ENCODE peak calls at places on chromosomes 3 and 15, in eight cellular contexts. W is upper lobe of left lung, N is A549, T is HCT116, H is IMR-90, E is K562, Y is heart left ventricle, O is right lobe of liver. G is an unnamed sample.

GRCh38 chr15:81497226-81497625 is 123.2 kb upstream of the TMC3 start:
- ATAC-seq in W (no peak), H (no peak), T (no peak), O (no peak), N (no peak), Y (no peak), E (no peak), G (no peak)

GRCh38 chr3:5220193-5220592 is 32.7 kb downstream of the EDEM1 start:
- ATAC-seq in E (peak; percentile 50), N (no peak), W (no peak), H (no peak), T (no peak), Y (peak; percentile 49), O (no peak), G (no peak)

GRCh38 chr3:26202169-26202568 is 412.3 kb downstream of the OXSM start:
- ATAC-seq in T (no peak), O (no peak), W (no peak), N (no peak), E (no peak), H (no peak), Y (no peak), G (no peak)

GRCh38 chr3:125154800-125155269 is 57.7 kb downstream of the SLC12A8 start:
- ATAC-seq in H (no peak), W (no peak), E (peak; percentile 90), T (no peak), O (no peak), Y (no peak), N (no peak), G (no peak)

GRCh38 chr3:88105325-88105724 is 44.4 kb upstream of the C3orf38 start:
- ATAC-seq in W (no peak), O (no peak), E (no peak), H (no peak), Y (no peak), T (no peak), N (no peak), G (no peak)

GRCh38 chr3:126849768-126850167 is 133.1 kb upstream of the PLXNA1 start:
- ATAC-seq in Y (peak; percentile 83), W (no peak), O (no peak), E (no peak), H (no peak), N (no peak), T (no peak), G (no peak)

GRCh38 chr3:142151828-142152227 is 2.5 kb upstream of the TFDP2 start:
- ATAC-seq in N (no peak), O (no peak), T (no peak), W (no peak), Y (no peak), E (no peak), H (no peak), G (no peak)

GRCh38 chr3:68467465-68467864 is 464.9 kb downstream of the TAFA4 start:
- ATAC-seq in Y (no peak), O (no peak), W (no peak), H (no peak), T (no peak), N (no peak), E (no peak), G (no peak)

DNA sequence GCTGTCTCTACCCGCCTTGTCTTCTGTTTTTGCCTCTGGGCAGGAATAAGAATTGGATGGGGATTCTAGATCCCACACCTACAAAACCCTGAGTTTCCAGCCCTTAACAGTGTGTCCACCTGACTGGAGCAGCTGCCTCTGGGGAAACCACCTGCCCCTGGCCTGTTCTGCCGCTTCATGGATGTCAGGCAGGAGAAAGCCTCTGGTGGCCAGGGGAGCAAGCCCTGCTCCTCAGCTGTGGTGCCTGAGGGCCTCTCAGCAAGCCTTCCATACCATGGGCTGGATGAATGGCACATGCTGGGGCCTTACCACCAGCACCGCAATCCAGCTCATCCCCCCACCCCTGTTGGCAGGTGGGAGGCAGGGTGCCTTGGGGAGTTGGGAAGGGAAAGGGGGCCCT is 5.3 kb upstream of the CPNE9 start:
- ATAC-seq in O (no peak), N (no peak), H (no peak), Y (no peak), W (no peak), T (no peak), E (no peak), G (no peak)
- TF ChIP-seq POLR2A in O (no peak), N (no peak), H (no peak), Y (no peak), W (no peak), T (no peak), E (no peak), G (no peak)

GRCh38 chr3:50154840-50155490 is at the start of gene SEMA3F:
- ATAC-seq in W (peak; percentile 67), N (peak; percentile 72), Y (peak; percentile 88), T (peak; percentile 87), E (peak; percentile 91), O (peak; percentile 90), H (peak; percentile 83), G (peak; percentile 86)
- TF ChIP-seq POLR2A in W (no peak), N (peak; percentile 49), Y (no peak), T (no peak), E (no peak), O (peak; percentile 46), H (peak; percentile 57), G (peak; percentile 28)

GRCh38 chr15:65610871-65611718 is at the start of gene INTS14:
- ATAC-seq in E (peak; percentile 98), O (peak; percentile 100), Y (peak; percentile 99), T (peak; percentile 99), H (peak; percentile 100), W (peak; percentile 100), N (peak; percentile 97), G (peak; percentile 99)
- TF ChIP-seq POLR2A in E (peak; percentile 96), O (peak; percentile 74), Y (no peak), T (peak; percentile 79), H (peak; percentile 91), W (peak; percentile 62), N (peak; percentile 86), G (peak; percentile 68)

GRCh38 chr3:183638092-183638644 is 2.7 kb downstream of the KLHL24 start:
- ATAC-seq in O (no peak), H (no peak), Y (no peak), T (no peak), N (no peak), E (no peak), W (no peak), G (no peak)

GRCh38 chr3:183637106-183637486 is 1.7 kb downstream of the KLHL24 start:
- ATAC-seq in Y (no peak), O (no peak), W (no peak), T (no peak), N (no peak), H (no peak), E (no peak), G (no peak)

GRCh38 chr3:183635107-183635430 is 354 bp upstream of the KLHL24 start:
- ATAC-seq in N (peak; percentile 10), H (peak; percentile 1), W (no peak), Y (no peak), O (no peak), E (no peak), T (peak; percentile 1), G (peak; percentile 2)

GRCh38 chr3:183635431-183636220 is at the start of gene KLHL24:
- ATAC-seq in N (peak; percentile 92), Y (peak; percentile 92), T (peak; percentile 85), H (peak; percentile 88), O (peak; percentile 87), W (peak; percentile 96), E (peak; percentile 93), G (peak; percentile 89)

DNA sequence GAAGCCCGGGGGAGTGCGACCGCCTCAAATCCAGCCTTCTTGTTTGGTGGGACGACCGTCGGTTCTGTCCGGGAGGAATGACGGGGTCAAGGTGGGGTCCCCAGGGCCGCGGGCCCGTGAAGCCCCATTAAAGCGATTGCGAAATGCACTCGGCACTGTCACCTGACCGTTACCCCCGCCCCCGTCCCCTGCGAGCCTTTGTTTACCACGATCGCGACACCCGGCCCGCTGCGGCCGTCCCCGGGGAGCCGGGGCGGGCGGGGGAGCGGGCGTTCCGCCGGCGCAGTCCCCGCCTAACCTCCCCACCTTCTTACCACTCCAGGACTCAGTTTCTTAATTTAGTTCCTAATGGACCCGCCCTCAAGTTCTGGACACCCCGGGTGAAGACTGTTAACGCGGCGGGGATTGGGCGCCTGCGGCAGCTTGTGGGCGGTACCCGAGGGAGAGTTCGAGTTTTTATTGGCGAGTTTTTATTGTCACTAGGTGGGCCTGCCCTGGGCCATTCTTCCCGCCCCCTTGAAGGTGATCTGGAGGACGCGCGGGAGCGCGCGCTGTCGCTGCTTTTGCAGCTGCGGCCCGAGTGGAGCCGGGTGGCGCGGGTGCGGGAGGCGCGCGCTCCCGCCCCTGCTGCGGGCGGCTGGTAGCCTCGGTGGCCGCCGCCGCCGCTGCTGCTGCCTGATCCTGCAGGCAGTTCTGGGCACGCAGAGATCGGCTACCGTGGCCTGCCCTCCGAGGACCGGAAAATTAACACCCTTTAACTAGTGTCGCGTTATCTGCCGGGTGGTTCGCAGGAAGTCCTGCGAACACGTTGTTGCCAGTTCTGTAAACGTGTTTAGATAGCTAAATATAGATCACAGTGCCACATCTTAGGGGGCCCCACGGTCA is 1.0 kb downstream of the KLHL24 start:
- ATAC-seq in H (peak; percentile 91), O (peak; percentile 90), N (peak; percentile 85), Y (peak; percentile 94), W (peak; percentile 94), E (peak; percentile 90), T (peak; percentile 84), G (peak; percentile 93)
- TF ChIP-seq POLR2A in H (no peak), O (peak; percentile 73), N (peak; percentile 50), Y (peak; percentile 68), W (no peak), E (peak; percentile 70), T (peak; percentile 73), G (peak; percentile 23)

GRCh38 chr3:48687220-48687678 is 1.5 kb upstream of the NCKIPSD start:
- ATAC-seq in N (no peak), T (no peak), Y (no peak), E (no peak), O (no peak), W (no peak), H (no peak), G (no peak)
- TF ChIP-seq POLR2A in N (no peak), T (no peak), Y (no peak), E (peak; percentile 44), O (no peak), W (no peak), H (no peak), G (no peak)

GRCh38 chr3:58054652-58055051 is 46.4 kb downstream of the FLNB start:
- ATAC-seq in T (no peak), O (no peak), Y (no peak), W (no peak), H (no peak), N (no peak), E (no peak), G (no peak)
- TF ChIP-seq POLR2A in T (no peak), O (no peak), Y (no peak), W (no peak), H (no peak), N (no peak), E (no peak), G (no peak)

DNA sequence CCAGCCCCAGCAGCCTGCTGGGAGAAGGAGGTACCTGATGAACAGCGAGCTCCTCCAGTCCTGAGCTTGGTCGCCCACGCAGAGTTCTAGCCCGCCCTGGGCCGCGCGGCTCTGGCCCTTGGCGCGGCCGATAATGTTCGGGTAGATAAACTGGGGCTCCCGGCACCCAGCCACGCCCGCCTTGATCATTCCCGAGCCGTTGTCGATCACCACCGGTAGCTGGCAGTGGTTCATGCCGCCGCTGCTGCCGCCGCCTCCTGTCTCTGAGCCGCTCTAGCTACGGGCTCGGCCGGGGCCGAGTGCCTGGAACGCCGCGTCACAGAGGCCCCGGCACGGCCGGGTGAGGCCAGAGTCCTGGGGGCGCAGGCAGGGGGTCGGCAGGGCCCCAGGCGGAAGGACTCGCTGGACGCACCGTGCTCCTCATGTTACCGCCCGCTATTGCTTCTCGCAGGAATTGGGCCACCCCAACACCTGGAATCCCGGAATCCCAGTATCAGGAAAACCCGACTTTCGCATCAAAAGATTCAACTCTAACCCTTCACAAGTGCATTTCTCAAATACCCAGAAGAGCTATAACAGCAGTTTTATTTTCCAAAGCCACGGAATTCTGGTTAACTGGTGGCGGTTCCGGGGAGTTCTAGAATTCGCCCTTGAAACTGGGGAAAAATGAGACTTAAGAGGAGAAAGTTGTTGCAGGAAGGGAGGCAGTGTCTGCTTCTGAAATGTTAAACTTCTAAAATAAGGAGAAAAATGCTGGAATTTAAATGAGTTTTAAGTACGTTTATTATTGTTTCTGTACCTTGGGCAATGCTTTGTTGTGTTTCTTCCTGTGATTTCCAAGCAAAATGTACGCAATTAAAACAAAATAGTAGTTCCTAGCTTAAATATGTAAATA is at the start of gene ACTRT3:
- ATAC-seq in W (peak; percentile 23), E (no peak), Y (peak; percentile 33), N (peak; percentile 40), T (peak; percentile 16), O (peak; percentile 17), H (peak; percentile 8), G (peak; percentile 30)
- TF ChIP-seq POLR2A in W (no peak), E (no peak), Y (no peak), N (peak; percentile 56), T (no peak), O (peak; percentile 78), H (no peak), G (peak; percentile 48)

G was measured in gastroesophageal sphincter.